ENCODE peak calls at places on chromosomes 11 and 22, in eight cellular contexts. N is GM13976, U is mucosa of descending colon, E is heart left ventricle, A is H9, G is gastrocnemius medialis, Q is natural killer cell, C is fibroblast of lung. H is an unnamed sample.

GRCh38 chr11:124878497-124879228 is 13.4 kb downstream of the ROBO3 start:
- DNase-seq in E (no peak), A (peak; percentile 10), C (no peak), N (no peak), G (no peak), Q (no peak), U (no peak), H (no peak)

GRCh38 chr22:48575567-48576332 is 1251.9 kb downstream of the BRD1 start:
- DNase-seq in Q (no peak), G (no peak), A (no peak), E (peak; percentile 39), N (no peak), C (no peak), U (no peak), H (no peak)

GRCh38 chr11:119483341-119483880 is 60.4 kb upstream of the THY1 start:
- DNase-seq in G (no peak), N (no peak), E (no peak), U (no peak), Q (no peak), C (no peak), A (peak; percentile 23), H (no peak)

GRCh38 chr11:96186806-96187205 is 156.2 kb downstream of the MAML2 start:
- DNase-seq in A (no peak), U (no peak), Q (no peak), C (no peak), G (no peak), N (no peak), E (no peak), H (no peak)

GRCh38 chr11:114395776-114396175 is 4.5 kb downstream of the C11orf71 start:
- DNase-seq in U (peak; percentile 22), G (no peak), E (no peak), C (no peak), Q (no peak), A (peak; percentile 67), N (no peak), H (no peak)

GRCh38 chr11:69842746-69843528 is 23.7 kb upstream of the FGF3 start:
- DNase-seq in C (no peak), U (no peak), Q (no peak), N (no peak), E (no peak), G (no peak), A (peak; percentile 70), H (no peak)

GRCh38 chr22:27801197-27801615 is 350 bp downstream of the MN1 start:
- DNase-seq in A (peak; percentile 61), E (peak; percentile 65), N (peak; percentile 62), Q (no peak), G (no peak), C (peak; percentile 66), U (no peak), H (no peak)

GRCh38 chr11:100778386-100778785 is 91.3 kb downstream of the ARHGAP42 start:
- DNase-seq in A (no peak), E (no peak), N (no peak), U (no peak), C (no peak), Q (no peak), G (no peak), H (no peak)

GRCh38 chr22:18100781-18101180 is 9.8 kb upstream of the TUBA8 start:
- DNase-seq in Q (no peak), U (no peak), G (no peak), E (no peak), A (no peak), C (no peak), N (no peak), H (no peak)

GRCh38 chr11:8003187-8003586 is 16.1 kb downstream of the EIF3F start:
- DNase-seq in G (no peak), N (no peak), E (no peak), U (no peak), Q (no peak), C (no peak), A (no peak), H (no peak)

GRCh38 chr22:19109198-19110063 is 12.8 kb downstream of the DGCR2 start:
- DNase-seq in G (peak; percentile 74), C (peak; percentile 48), N (peak; percentile 67), E (no peak), U (peak; percentile 44), A (no peak), Q (no peak), H (no peak)

H was measured in stromal cell of bone marrow.